ENCODE peak calls at places on chromosome 18, in four cellular contexts. O is naive B cell, T is amniotic stem cell, R is MM.1S. S is an unnamed sample.

GRCh38 chr18:28147674-28148171 is 29.2 kb downstream of the CDH2 start:
- DNase-seq in O (no peak), T (no peak), R (no peak), S (peak)

GRCh38 chr18:78632111-78632541 is 347.5 kb upstream of the SALL3 start:
- DNase-seq in O (no peak), T (no peak), R (no peak), S (peak)

GRCh38 chr18:74506405-74507119 is 10.4 kb downstream of the CNDP2 start:
- DNase-seq in O (no peak), T (no peak), R (no peak), S (no peak)

GRCh38 chr18:55268146-55268545 is 308.9 kb upstream of the CCDC68 start:
- DNase-seq in O (peak), T (no peak), R (peak), S (no peak)

GRCh38 chr18:1653873-1654272 is 749.2 kb downstream of the ADCYAP1 start:
- DNase-seq in O (no peak), T (no peak), R (no peak), S (no peak)

GRCh38 chr18:7514796-7515440 is 52.2 kb upstream of the PTPRM start:
- DNase-seq in O (no peak), T (no peak), R (no peak), S (no peak)

GRCh38 chr18:76679877-76680276 is 142.5 kb upstream of the ZNF236 start:
- DNase-seq in O (no peak), T (no peak), R (no peak), S (no peak)

GRCh38 chr18:42931501-42931900 is 184.0 kb downstream of the RIT2 start:
- DNase-seq in O (no peak), T (no peak), R (no peak), S (peak)

GRCh38 chr18:51852661-51853060 is 487.3 kb upstream of the DCC start:
- DNase-seq in O (no peak), T (no peak), R (no peak), S (no peak)

GRCh38 chr18:47936975-47937374 is 6.5 kb upstream of the SMAD2 start:
- DNase-seq in O (no peak), T (no peak), R (no peak), S (no peak)

GRCh38 chr18:49723648-49724180 is 89.6 kb downstream of the ACAA2 start:
- DNase-seq in O (no peak), T (no peak), R (no peak), S (no peak)

GRCh38 chr18:70621710-70622109 is 332.9 kb downstream of the SOCS6 start:
- DNase-seq in O (no peak), T (no peak), R (no peak), S (no peak)

GRCh38 chr18:44744206-44745180 is 63.8 kb downstream of the SETBP1 start:
- DNase-seq in O (no peak), T (no peak), R (no peak), S (no peak)

GRCh38 chr18:6249788-6250187 is 164.9 kb downstream of the L3MBTL4 start:
- DNase-seq in O (no peak), T (no peak), R (peak), S (no peak)

GRCh38 chr18:45715212-45715780 is 8.7 kb upstream of the SLC14A1 start:
- DNase-seq in O (no peak), T (no peak), R (no peak), S (no peak)

GRCh38 chr18:55268629-55269275 is 309.5 kb upstream of the CCDC68 start:
- DNase-seq in O (no peak), T (no peak), R (peak), S (no peak)

GRCh38 chr18:49359732-49360444 is 100.6 kb downstream of the DYM start:
- DNase-seq in O (peak), T (peak), R (peak), S (peak)

GRCh38 chr18:49582579-49582978 is 20.7 kb downstream of the LIPG start:
- DNase-seq in O (no peak), T (no peak), R (no peak), S (no peak)

GRCh38 chr18:50707841-50708240 is 112.0 kb downstream of the MRO start:
- DNase-seq in O (no peak), T (no peak), R (no peak), S (no peak)